ENCODE peak calls at places on chromosomes 11 and 22, in five cellular contexts. D is testis, M is RWPE1, U is uterus, W is osteoblast. A is an unnamed sample.

GRCh38 chr11:129270471-129270870 is 78.3 kb upstream of the ARHGAP32 start:
- DNase-seq in D (no peak), M (no peak), U (no peak), W (no peak), A (no peak)

GRCh38 chr22:45207981-45208664 is 32.6 kb downstream of the KIAA0930 start:
- DNase-seq in D (no peak), M (no peak), U (no peak), W (peak), A (peak)

GRCh38 chr11:60797846-60798630 is 12.9 kb downstream of the MS4A10 start:
- DNase-seq in D (no peak), M (no peak), U (no peak), W (peak), A (no peak)

GRCh38 chr11:16356751-16357365 is 512 bp upstream of the SOX6 start:
- DNase-seq in D (no peak), M (no peak), U (no peak), W (peak), A (no peak)

GRCh38 chr11:128054323-128054910 is 532.9 kb downstream of the ETS1 start:
- DNase-seq in D (no peak), M (peak), U (no peak), W (no peak), A (peak)

GRCh38 chr11:40825435-40825834 is 634.0 kb downstream of the LRRC4C start:
- DNase-seq in D (no peak), M (no peak), U (no peak), W (no peak), A (no peak)

GRCh38 chr22:20867179-20868099 is 8.6 kb downstream of the SNAP29 start:
- DNase-seq in D (peak), M (no peak), U (peak), W (peak), A (no peak)

GRCh38 chr11:118319031-118319814 is 14.7 kb downstream of the CD3E start:
- DNase-seq in D (no peak), M (no peak), U (no peak), W (no peak), A (no peak)

GRCh38 chr22:28024422-28024888 is 105.4 kb upstream of the PITPNB start:
- DNase-seq in D (peak), M (no peak), U (no peak), W (peak), A (no peak)

GRCh38 chr11:117300301-117300700 is 9.2 kb downstream of the BACE1-AS start:
- DNase-seq in D (peak), M (no peak), U (peak), W (peak), A (no peak)

GRCh38 chr11:65412271-65413076 is 10.1 kb upstream of the NEAT1 start:
- DNase-seq in D (no peak), M (no peak), U (no peak), W (peak), A (no peak)

GRCh38 chr11:17822021-17822781 is 87.6 kb downstream of the KCNC1 start:
- DNase-seq in D (no peak), M (no peak), U (no peak), W (no peak), A (peak)

GRCh38 chr11:123815116-123815515 is 9.0 kb upstream of the OR6M1 start:
- DNase-seq in D (no peak), M (no peak), U (no peak), W (no peak), A (no peak)

GRCh38 chr11:88508808-88509581 is 171.5 kb upstream of the CTSC start:
- DNase-seq in D (peak), M (no peak), U (no peak), W (peak), A (no peak)

GRCh38 chr11:97890466-97890865 is 1130.3 kb upstream of the CNTN5 start:
- DNase-seq in D (no peak), M (no peak), U (no peak), W (no peak), A (no peak)

GRCh38 chr22:39135092-39135896 is 17.2 kb downstream of the CBX7 start:
- DNase-seq in D (no peak), M (no peak), U (no peak), W (peak), A (peak)

GRCh38 chr11:122002926-122003325 is 113.1 kb downstream of the BLID start:
- DNase-seq in D (no peak), M (no peak), U (no peak), W (no peak), A (no peak)
- TF ChIP-seq CTCF in D (no peak), M (no peak), U (no peak), W (no peak), A (no peak)

DNA sequence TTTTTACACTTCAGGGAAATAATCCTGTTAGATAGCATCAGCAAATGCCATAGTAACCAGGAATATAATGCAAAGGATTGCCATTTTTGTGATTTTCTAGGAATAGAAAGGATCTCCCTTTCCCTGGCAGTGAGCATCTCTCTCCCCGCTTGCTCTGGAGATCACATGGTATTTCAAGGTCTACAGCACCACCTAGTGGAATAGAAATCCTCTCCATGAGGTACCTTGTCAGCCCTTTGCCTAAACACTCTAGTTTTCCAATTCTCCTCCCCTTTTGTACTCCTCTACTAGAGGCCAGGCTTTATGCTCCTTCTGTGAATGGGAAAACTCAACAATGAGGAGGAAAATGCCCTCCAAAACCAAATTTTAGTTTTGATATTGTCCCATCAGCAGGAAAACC is 78.4 kb downstream of the XRRA1 start:
- DNase-seq in D (no peak), M (no peak), U (no peak), W (peak), A (peak)
- TF ChIP-seq CTCF in D (no peak), M (no peak), U (no peak), W (peak), A (peak)

GRCh38 chr22:24106385-24107381 is 74.6 kb upstream of the SUSD2 start:
- DNase-seq in D (no peak), M (no peak), U (peak), W (no peak), A (no peak)
- TF ChIP-seq CTCF in D (no peak), M (no peak), U (peak), W (peak), A (peak)

GRCh38 chr11:35711173-35711910 is 48.8 kb downstream of the TRIM44 start:
- DNase-seq in D (no peak), M (no peak), U (no peak), W (no peak), A (peak)
- TF ChIP-seq CTCF in D (no peak), M (no peak), U (no peak), W (peak), A (no peak)

DNA sequence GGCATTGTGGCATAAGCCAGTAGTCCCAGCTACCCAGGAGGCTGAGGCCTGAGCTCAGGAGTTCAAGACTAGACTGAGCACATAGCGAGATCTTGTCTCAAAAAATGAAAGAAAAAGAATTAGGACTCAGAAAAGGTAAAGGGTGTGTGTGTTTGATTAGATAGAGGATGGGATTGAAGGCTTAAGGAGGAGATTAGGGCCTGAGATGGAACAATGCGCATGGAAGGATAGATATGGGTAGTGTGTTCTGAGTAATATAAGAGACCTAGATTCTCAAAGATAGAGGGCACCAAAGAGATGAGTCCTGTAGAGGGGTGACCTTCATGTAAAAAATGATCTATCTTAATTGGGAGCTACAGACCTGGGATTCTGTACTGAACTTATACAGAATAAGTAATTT is 17.3 kb upstream of the RAB30 start:
- DNase-seq in D (no peak), M (no peak), U (no peak), W (no peak), A (no peak)
- TF ChIP-seq CTCF in D (no peak), M (no peak), U (no peak), W (no peak), A (no peak)

GRCh38 chr22:50208939-50209892 is 8.4 kb downstream of the SELENOO start:
- DNase-seq in D (peak), M (no peak), U (peak), W (peak), A (no peak)

GRCh38 chr22:50205781-50206569 is 5.2 kb downstream of the SELENOO start:
- DNase-seq in D (no peak), M (no peak), U (no peak), W (no peak), A (no peak)

GRCh38 chr22:50208430-50208938 is 7.7 kb downstream of the SELENOO start:
- DNase-seq in D (no peak), M (no peak), U (no peak), W (no peak), A (no peak)

GRCh38 chr22:50207383-50208031 is 6.7 kb downstream of the SELENOO start:
- DNase-seq in D (no peak), M (no peak), U (peak), W (peak), A (no peak)

DNA sequence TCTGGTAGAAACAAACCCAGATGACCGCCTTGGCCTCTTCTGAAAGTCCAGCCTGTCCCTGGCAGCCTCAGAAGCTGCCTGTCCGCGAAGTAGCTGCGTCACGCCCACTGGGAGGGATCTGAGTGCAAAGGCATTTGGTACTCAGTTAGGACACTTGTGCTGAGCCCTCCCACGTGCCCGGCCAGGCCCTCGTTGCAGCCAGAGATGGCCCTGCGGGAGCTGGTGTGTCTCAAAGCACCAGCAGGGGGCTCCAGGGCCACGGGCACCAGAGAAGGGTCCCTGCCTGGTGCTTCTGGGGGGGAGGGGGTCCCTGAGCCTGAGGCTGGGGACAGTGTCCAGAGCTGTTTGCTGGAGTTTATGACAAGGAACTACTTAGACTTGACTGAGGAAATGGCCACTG is 5.8 kb downstream of the SELENOO start:
- DNase-seq in D (peak), M (no peak), U (no peak), W (peak), A (no peak)
- TF ChIP-seq CTCF in D (peak), M (peak), U (no peak), W (peak), A (no peak)

GRCh38 chr22:25892678-25893077 is 150.7 kb downstream of the MYO18B start:
- DNase-seq in D (no peak), M (no peak), U (no peak), W (no peak), A (no peak)

GRCh38 chr22:25896592-25896991 is 154.6 kb downstream of the MYO18B start:
- DNase-seq in D (no peak), M (no peak), U (no peak), W (no peak), A (no peak)

GRCh38 chr22:25898707-25899365 is 156.8 kb downstream of the MYO18B start:
- DNase-seq in D (no peak), M (no peak), U (no peak), W (no peak), A (no peak)

GRCh38 chr22:25895678-25896077 is 153.7 kb downstream of the MYO18B start:
- DNase-seq in D (no peak), M (no peak), U (no peak), W (no peak), A (no peak)

GRCh38 chr22:25896098-25896497 is 154.1 kb downstream of the MYO18B start:
- DNase-seq in D (no peak), M (no peak), U (no peak), W (no peak), A (peak)
- TF ChIP-seq CTCF in D (no peak), M (no peak), U (no peak), W (no peak), A (no peak)

A was measured in MCF 10A.